ENCODE peak calls at places on chromosome 5, in eight cellular contexts. M is GM23248; Y is Calu3; E is SHP77; C is tibial artery; K is A673; Z is amygdala; Q is activated T-helper 1 cell treated with anti-CD3 and anti-CD28 coated beads, Interleukin-2, amount 50 U/mL, for 16 hours. R is an unnamed sample.

GRCh38 chr5:83096660-83097334 is 19.4 kb downstream of the XRCC4 start:
- DNase-seq in M (peak), Y (no peak), E (no peak), C (no peak), K (no peak), Z (no peak), Q (no peak), R (no peak)

GRCh38 chr5:53503819-53504218 is 23.4 kb downstream of the FST start:
- DNase-seq in M (peak), Y (no peak), E (no peak), C (no peak), K (peak), Z (no peak), Q (no peak), R (no peak)

GRCh38 chr5:172904312-172904642 is 54.9 kb upstream of the RPL26L1 start:
- DNase-seq in M (no peak), Y (no peak), E (no peak), C (no peak), K (no peak), Z (no peak), Q (no peak), R (no peak)

GRCh38 chr5:180034564-180034963 is 37.0 kb downstream of the RNF130 start:
- DNase-seq in M (peak), Y (no peak), E (no peak), C (no peak), K (no peak), Z (no peak), Q (no peak), R (no peak)

GRCh38 chr5:140875085-140876065 is at the start of gene PCDHA12:
- DNase-seq in M (no peak), Y (no peak), E (no peak), C (no peak), K (peak), Z (no peak), Q (no peak), R (no peak)

GRCh38 chr5:143812085-143812705 is at the start of gene HMHB1:
- DNase-seq in M (no peak), Y (no peak), E (peak), C (no peak), K (no peak), Z (no peak), Q (no peak), R (peak)

GRCh38 chr5:86880785-86881492 is 263.2 kb downstream of the COX7C start:
- DNase-seq in M (peak), Y (peak), E (peak), C (no peak), K (peak), Z (peak), Q (no peak), R (peak)

GRCh38 chr5:82821978-82822927 is 254.9 kb downstream of the TMEM167A start:
- DNase-seq in M (peak), Y (no peak), E (no peak), C (no peak), K (no peak), Z (no peak), Q (no peak), R (no peak)

GRCh38 chr5:169004551-169004950 is 296.4 kb downstream of the SLIT3 start:
- DNase-seq in M (no peak), Y (no peak), E (no peak), C (no peak), K (no peak), Z (no peak), Q (no peak), R (no peak)